ENCODE peak calls at places on chromosome 15, in seven cellular contexts. H is GM13976, A is PC-3, T is tibial artery, R is ovary, D is tibial nerve, K is GM12865. J is an unnamed sample.
A peak's percentile ranks its signal among the peaks of the same experiment; 100 is the strongest.

GRCh38 chr15:35624881-35625280 is 78.9 kb upstream of the DPH6 start:
- DNase-seq in H (no peak), A (no peak), T (peak; percentile 88), R (no peak), D (peak; percentile 54), K (no peak), J (peak; percentile 97)

GRCh38 chr15:45885801-45886200 is 251.0 kb downstream of the SQOR start:
- DNase-seq in H (no peak), A (no peak), T (no peak), R (no peak), D (no peak), K (no peak), J (no peak)

GRCh38 chr15:64507293-64507802 is 47.0 kb downstream of the ZNF609 start:
- DNase-seq in H (peak; percentile 59), A (no peak), T (peak; percentile 78), R (peak; percentile 80), D (peak; percentile 26), K (peak; percentile 69), J (peak; percentile 96)

GRCh38 chr15:82936966-82937647 is 15.4 kb downstream of the HOMER2 start:
- DNase-seq in H (no peak), A (peak; percentile 93), T (no peak), R (no peak), D (no peak), K (no peak), J (no peak)

GRCh38 chr15:94607176-94607654 is 375.9 kb downstream of the MCTP2 start:
- DNase-seq in H (no peak), A (no peak), T (peak; percentile 66), R (peak; percentile 42), D (peak; percentile 26), K (no peak), J (peak; percentile 13)

GRCh38 chr15:52318729-52319500 is 23.3 kb upstream of the MYO5C start:
- DNase-seq in H (no peak), A (no peak), T (no peak), R (no peak), D (no peak), K (no peak), J (no peak)

GRCh38 chr15:64146885-64147681 is 4.4 kb upstream of the SNX22 start:
- DNase-seq in H (no peak), A (no peak), T (peak; percentile 33), R (peak; percentile 9), D (no peak), K (no peak), J (peak; percentile 82)

GRCh38 chr15:98025237-98025636 is 64.7 kb downstream of the ARRDC4 start:
- DNase-seq in H (no peak), A (peak; percentile 64), T (no peak), R (no peak), D (no peak), K (no peak), J (peak; percentile 18)

GRCh38 chr15:99707481-99708270 is 25.6 kb downstream of the LYSMD4 start:
- DNase-seq in H (no peak), A (peak; percentile 37), T (no peak), R (no peak), D (no peak), K (peak; percentile 44), J (peak; percentile 48)

GRCh38 chr15:40353697-40354096 is 2.9 kb downstream of the PHGR1 start:
- DNase-seq in H (no peak), A (no peak), T (no peak), R (no peak), D (no peak), K (no peak), J (no peak)

GRCh38 chr15:77419050-77419835 is 661 bp downstream of the PEAK1 start:
- DNase-seq in H (peak; percentile 63), A (peak; percentile 19), T (peak; percentile 68), R (peak; percentile 74), D (no peak), K (peak; percentile 32), J (peak; percentile 51)

GRCh38 chr15:101689901-101690300 is 34.4 kb downstream of the TARS3 start:
- DNase-seq in H (no peak), A (no peak), T (no peak), R (no peak), D (no peak), K (no peak), J (peak; percentile 57)

GRCh38 chr15:41585140-41586047 is 26.4 kb downstream of the TYRO3 start:
- DNase-seq in H (peak; percentile 46), A (peak; percentile 83), T (no peak), R (peak; percentile 68), D (no peak), K (no peak), J (peak; percentile 64)
- TF ChIP-seq CTCF in H (no peak), A (peak; percentile 50), T (peak; percentile 32), R (peak; percentile 28), D (peak; percentile 41), K (no peak), J (peak; percentile 58)

GRCh38 chr15:28191832-28192231 is 92.7 kb upstream of the OCA2 start:
- DNase-seq in H (no peak), A (no peak), T (no peak), R (peak; percentile 76), D (no peak), K (no peak), J (peak; percentile 87)
- TF ChIP-seq CTCF in H (no peak), A (no peak), T (peak; percentile 23), R (peak; percentile 10), D (no peak), K (no peak), J (peak; percentile 60)

DNA sequence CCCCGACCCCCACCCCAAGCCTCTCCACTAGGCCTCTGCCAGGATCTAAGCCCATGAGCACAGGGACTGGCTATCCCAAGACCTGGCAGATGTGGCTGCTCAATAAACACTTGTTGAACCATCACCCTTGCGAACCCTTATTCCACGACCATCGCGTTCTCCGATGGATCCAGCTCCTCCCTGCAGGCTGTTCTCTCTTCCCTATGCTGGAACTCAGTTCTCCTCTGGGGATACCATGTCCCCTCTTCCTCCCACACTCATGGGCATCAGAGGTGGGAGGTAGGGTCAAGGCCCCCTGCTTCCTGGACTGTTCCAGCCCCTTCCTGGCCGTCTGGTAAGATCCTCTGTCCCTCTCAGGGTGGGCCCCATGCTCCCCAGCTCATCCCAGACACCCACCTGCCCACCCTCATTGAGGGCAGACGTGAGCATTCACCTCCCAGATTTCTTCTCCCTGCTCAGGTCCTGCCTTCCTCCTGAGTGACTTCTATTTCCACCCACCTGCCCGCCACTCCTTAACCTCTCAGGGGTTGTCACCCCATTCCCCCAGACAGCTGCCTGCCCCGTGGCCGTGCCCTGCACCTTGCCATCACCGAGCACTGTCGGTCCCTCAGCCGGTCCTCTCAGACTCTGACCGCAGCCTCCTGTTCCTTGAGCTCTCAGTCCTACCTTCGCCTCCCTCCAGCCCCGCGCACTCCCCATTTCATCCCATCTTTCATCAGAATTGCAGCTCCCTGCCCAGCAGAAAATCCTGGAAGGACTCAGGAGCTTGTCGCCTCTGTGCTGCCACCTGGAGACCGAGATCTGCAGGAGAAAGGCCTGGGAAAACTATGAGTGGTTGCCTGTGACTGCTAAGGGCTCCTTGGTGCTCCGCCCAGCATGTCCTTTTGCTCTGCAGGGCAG is 42.0 kb downstream of the PML start:
- DNase-seq in H (peak; percentile 49), A (peak; percentile 69), T (no peak), R (peak; percentile 47), D (peak; percentile 62), K (no peak), J (peak; percentile 76)
- TF ChIP-seq CTCF in H (peak; percentile 5), A (peak; percentile 67), T (peak; percentile 32), R (no peak), D (peak; percentile 45), K (peak; percentile 12), J (peak; percentile 79)

DNA sequence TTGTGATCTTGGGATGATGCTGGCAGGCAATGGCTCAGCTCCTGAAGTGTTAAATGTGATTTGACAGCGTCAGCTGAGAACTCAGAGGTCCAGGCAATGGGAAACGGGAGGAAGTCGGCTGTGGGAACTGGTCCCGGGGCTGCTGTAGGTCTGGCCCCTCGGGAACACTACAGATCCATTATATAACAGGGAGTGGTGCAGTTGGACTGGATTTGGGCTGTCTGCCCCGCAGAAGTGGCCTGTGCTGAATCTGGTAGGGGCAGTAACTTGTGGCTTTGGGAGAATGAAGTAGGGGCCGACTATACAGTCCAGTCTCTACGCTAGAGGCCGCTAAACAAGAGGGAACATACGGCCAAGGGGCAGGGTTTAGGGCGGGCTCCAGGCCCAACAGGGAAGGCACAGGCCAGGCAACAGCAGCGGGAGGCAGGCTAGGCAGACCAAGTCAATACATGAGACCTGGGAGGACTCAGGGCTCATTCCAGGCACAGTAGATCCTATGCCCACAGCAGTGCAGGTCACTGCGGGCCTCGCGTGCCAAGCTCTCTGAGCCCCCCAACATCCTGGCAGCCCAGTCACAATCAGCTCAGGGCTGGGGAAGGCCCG is 20.3 kb upstream of the IL16 start:
- DNase-seq in H (no peak), A (no peak), T (peak; percentile 82), R (no peak), D (no peak), K (no peak), J (no peak)
- TF ChIP-seq CTCF in H (no peak), A (no peak), T (no peak), R (no peak), D (peak; percentile 9), K (no peak), J (no peak)

GRCh38 chr15:96367436-96368200 is 37.1 kb downstream of the NR2F2 start:
- DNase-seq in H (peak; percentile 18), A (no peak), T (no peak), R (no peak), D (no peak), K (no peak), J (no peak)
- TF ChIP-seq CTCF in H (no peak), A (no peak), T (no peak), R (no peak), D (no peak), K (no peak), J (no peak)

GRCh38 chr15:88901713-88902490 is 6.6 kb upstream of the HAPLN3 start:
- DNase-seq in H (no peak), A (no peak), T (no peak), R (no peak), D (no peak), K (no peak), J (no peak)

GRCh38 chr15:88902491-88902835 is 7.1 kb upstream of the HAPLN3 start:
- DNase-seq in H (no peak), A (no peak), T (no peak), R (no peak), D (no peak), K (no peak), J (no peak)

GRCh38 chr15:88900982-88901418 is 5.7 kb upstream of the HAPLN3 start:
- DNase-seq in H (no peak), A (no peak), T (no peak), R (no peak), D (no peak), K (no peak), J (no peak)

GRCh38 chr15:88904257-88904807 is 8.8 kb downstream of the MFGE8 start:
- DNase-seq in H (no peak), A (no peak), T (no peak), R (no peak), D (no peak), K (no peak), J (no peak)

GRCh38 chr15:88902846-88903245 is 7.5 kb upstream of the HAPLN3 start:
- DNase-seq in H (no peak), A (no peak), T (no peak), R (no peak), D (no peak), K (no peak), J (no peak)
- TF ChIP-seq CTCF in H (no peak), A (no peak), T (no peak), R (no peak), D (no peak), K (no peak), J (no peak)

J was measured in choroid plexus epithelial cell.